ENCODE peak calls at places on chromosomes 13 and 19, in six cellular contexts. G is neuronal stem cell; K is MCF 10A; C is CD8-positive, alpha-beta memory T cell; O is effector CD4-positive, alpha-beta T cell; B is smooth muscle cell of the brain vasculature. X is an unnamed sample.

GRCh38 chr13:33799950-33800592 is 17.9 kb upstream of the RFC3 start:
- DNase-seq in C (peak), G (no peak), O (no peak), B (no peak), K (peak), X (no peak)

GRCh38 chr13:95155093-95155492 is 146.2 kb downstream of the ABCC4 start:
- DNase-seq in B (no peak), G (no peak), O (no peak), K (no peak), C (no peak), X (no peak)

GRCh38 chr13:78410847-78411246 is 192.5 kb downstream of the POU4F1 start:
- DNase-seq in K (no peak), O (no peak), G (no peak), C (no peak), B (no peak), X (no peak)

GRCh38 chr13:48586591-48587103 is 53.8 kb upstream of the RCBTB2 start:
- DNase-seq in C (no peak), O (no peak), B (no peak), G (no peak), K (no peak), X (no peak)

GRCh38 chr13:73331556-73331955 is 272.8 kb downstream of the KLF5 start:
- DNase-seq in K (no peak), B (no peak), C (no peak), O (no peak), G (no peak), X (no peak)

GRCh38 chr19:18776736-18777135 is 14.4 kb downstream of the COMP start:
- DNase-seq in C (no peak), G (no peak), B (no peak), O (no peak), K (peak), X (no peak)

GRCh38 chr19:43966079-43966694 is 15.2 kb downstream of the ZNF221 start:
- DNase-seq in C (no peak), B (no peak), K (no peak), G (no peak), O (no peak), X (no peak)

GRCh38 chr19:39936622-39937021 is 2.2 kb upstream of the FCGBP start:
- DNase-seq in C (no peak), G (no peak), O (no peak), K (no peak), B (no peak), X (no peak)

GRCh38 chr13:45321230-45321629 is 19.8 kb downstream of the TPT1 start:
- DNase-seq in G (no peak), O (no peak), C (no peak), B (no peak), K (no peak), X (no peak)

GRCh38 chr19:44740351-44740824 is 8.1 kb upstream of the BCL3 start:
- DNase-seq in K (no peak), B (no peak), C (no peak), G (no peak), O (no peak), X (no peak)

GRCh38 chr13:105442941-105443340 is 1092.5 kb downstream of the EFNB2 start:
- DNase-seq in B (peak), K (peak), O (no peak), C (no peak), G (no peak), X (peak)

GRCh38 chr19:4910594-4911273 is 1.4 kb downstream of the UHRF1 start:
- DNase-seq in C (peak), G (no peak), K (peak), B (no peak), O (no peak), X (no peak)

X was measured in NCI-H2171.